ENCODE peak calls at places on chromosomes 13 and 19, in five cellular contexts. One of them, this sample, is unnamed.

GRCh38 chr13:46982856-46983582 is 86.2 kb upstream of the HTR2A start:
- DNase-seq in IMR-90: no peak
- DNase-seq in OCI-LY7: peak
- DNase-seq in fibroblast of lung: no peak
- DNase-seq in HepG2: no peak
- DNase-seq in this sample: no peak

GRCh38 chr13:27273658-27274425 is 3.2 kb downstream of the RASL11A start:
- DNase-seq in HepG2: no peak
- DNase-seq in IMR-90: peak
- DNase-seq in OCI-LY7: no peak
- DNase-seq in fibroblast of lung: peak
- DNase-seq in this sample: no peak

GRCh38 chr13:31967155-31967554 is 64.4 kb upstream of the FRY start:
- DNase-seq in fibroblast of lung: no peak
- DNase-seq in HepG2: no peak
- DNase-seq in IMR-90: no peak
- DNase-seq in OCI-LY7: peak
- DNase-seq in this sample: no peak

GRCh38 chr13:110869805-110870706 is 44.8 kb downstream of the ANKRD10 start:
- DNase-seq in IMR-90: peak
- DNase-seq in OCI-LY7: no peak
- DNase-seq in HepG2: peak
- DNase-seq in fibroblast of lung: peak
- DNase-seq in this sample: peak

GRCh38 chr19:6739390-6739883 is at the start of gene TRIP10:
- DNase-seq in fibroblast of lung: peak
- DNase-seq in OCI-LY7: peak
- DNase-seq in HepG2: peak
- DNase-seq in IMR-90: peak
- DNase-seq in this sample: peak

GRCh38 chr13:68927387-68928026 is 1180.1 kb upstream of the ATXN8OS start:
- DNase-seq in IMR-90: no peak
- DNase-seq in fibroblast of lung: peak
- DNase-seq in OCI-LY7: no peak
- DNase-seq in HepG2: peak
- DNase-seq in this sample: peak

GRCh38 chr19:19062454-19063182 is 1.2 kb upstream of the SLC25A42 start:
- DNase-seq in OCI-LY7: peak
- DNase-seq in IMR-90: peak
- DNase-seq in HepG2: peak
- DNase-seq in fibroblast of lung: peak
- DNase-seq in this sample: no peak

GRCh38 chr13:67048084-67048792 is 181.9 kb downstream of the PCDH9 start:
- DNase-seq in IMR-90: peak
- DNase-seq in OCI-LY7: peak
- DNase-seq in fibroblast of lung: peak
- DNase-seq in HepG2: no peak
- DNase-seq in this sample: no peak

GRCh38 chr19:32771596-32771995 is 52.0 kb downstream of the TDRD12 start:
- DNase-seq in IMR-90: no peak
- DNase-seq in HepG2: no peak
- DNase-seq in fibroblast of lung: no peak
- DNase-seq in OCI-LY7: no peak
- DNase-seq in this sample: no peak

GRCh38 chr19:14059652-14060155 is 2.2 kb downstream of the PALM3 start:
- DNase-seq in OCI-LY7: no peak
- DNase-seq in IMR-90: no peak
- DNase-seq in HepG2: peak
- DNase-seq in fibroblast of lung: no peak
- DNase-seq in this sample: no peak

GRCh38 chr19:40578442-40578908 is 1.8 kb downstream of the SHKBP1 start:
- DNase-seq in IMR-90: peak
- DNase-seq in OCI-LY7: peak
- DNase-seq in fibroblast of lung: no peak
- DNase-seq in HepG2: no peak
- DNase-seq in this sample: no peak

GRCh38 chr13:74251778-74252519 is 117.7 kb upstream of the KLF12 start:
- DNase-seq in OCI-LY7: no peak
- DNase-seq in HepG2: no peak
- DNase-seq in fibroblast of lung: peak
- DNase-seq in IMR-90: no peak
- DNase-seq in this sample: no peak

GRCh38 chr13:109494955-109495354 is 291.4 kb downstream of the IRS2 start:
- DNase-seq in HepG2: no peak
- DNase-seq in OCI-LY7: no peak
- DNase-seq in fibroblast of lung: peak
- DNase-seq in IMR-90: peak
- DNase-seq in this sample: no peak

GRCh38 chr19:16295071-16295470 is 29.6 kb upstream of the KLF2 start:
- DNase-seq in HepG2: no peak
- DNase-seq in OCI-LY7: no peak
- DNase-seq in fibroblast of lung: peak
- DNase-seq in IMR-90: no peak
- DNase-seq in this sample: peak

GRCh38 chr19:43809762-43810696 is 7.8 kb upstream of the LYPD5 start:
- DNase-seq in OCI-LY7: peak
- DNase-seq in IMR-90: peak
- DNase-seq in HepG2: peak
- DNase-seq in fibroblast of lung: peak
- DNase-seq in this sample: peak

GRCh38 chr19:18432275-18433038 is 5.5 kb downstream of the ISYNA1 start:
- DNase-seq in IMR-90: no peak
- DNase-seq in HepG2: no peak
- DNase-seq in OCI-LY7: no peak
- DNase-seq in fibroblast of lung: no peak
- DNase-seq in this sample: no peak

GRCh38 chr19:14091885-14092462 is 1.4 kb upstream of the SAMD1 start:
- DNase-seq in OCI-LY7: peak
- DNase-seq in fibroblast of lung: no peak
- DNase-seq in IMR-90: no peak
- DNase-seq in HepG2: no peak
- DNase-seq in this sample: no peak

GRCh38 chr13:34578471-34578870 is 363.6 kb upstream of the NBEA start:
- DNase-seq in fibroblast of lung: no peak
- DNase-seq in OCI-LY7: no peak
- DNase-seq in IMR-90: no peak
- DNase-seq in HepG2: no peak
- DNase-seq in this sample: peak

GRCh38 chr19:45668342-45668871 is 386 bp downstream of the GIPR start:
- DNase-seq in fibroblast of lung: no peak
- DNase-seq in OCI-LY7: no peak
- DNase-seq in HepG2: no peak
- DNase-seq in IMR-90: no peak
- DNase-seq in this sample: no peak

GRCh38 chr13:58964048-58964447 is 1199.7 kb downstream of the DIAPH3 start:
- DNase-seq in HepG2: no peak
- DNase-seq in fibroblast of lung: no peak
- DNase-seq in IMR-90: no peak
- DNase-seq in OCI-LY7: no peak
- DNase-seq in this sample: no peak

GRCh38 chr13:43307921-43308433 is 284.6 kb downstream of the DNAJC15 start:
- DNase-seq in HepG2: peak
- DNase-seq in IMR-90: peak
- DNase-seq in OCI-LY7: peak
- DNase-seq in fibroblast of lung: peak
- DNase-seq in this sample: peak

GRCh38 chr13:43306364-43306763 is 283.0 kb downstream of the DNAJC15 start:
- DNase-seq in fibroblast of lung: no peak
- DNase-seq in IMR-90: no peak
- DNase-seq in OCI-LY7: no peak
- DNase-seq in HepG2: no peak
- DNase-seq in this sample: no peak

GRCh38 chr13:43309301-43309700 is 285.9 kb downstream of the DNAJC15 start:
- DNase-seq in HepG2: no peak
- DNase-seq in fibroblast of lung: no peak
- DNase-seq in OCI-LY7: no peak
- DNase-seq in IMR-90: peak
- DNase-seq in this sample: no peak

GRCh38 chr13:43305416-43305815 is 282.0 kb downstream of the DNAJC15 start:
- DNase-seq in IMR-90: peak
- DNase-seq in HepG2: no peak
- DNase-seq in fibroblast of lung: no peak
- DNase-seq in OCI-LY7: no peak
- DNase-seq in this sample: no peak

DNA sequence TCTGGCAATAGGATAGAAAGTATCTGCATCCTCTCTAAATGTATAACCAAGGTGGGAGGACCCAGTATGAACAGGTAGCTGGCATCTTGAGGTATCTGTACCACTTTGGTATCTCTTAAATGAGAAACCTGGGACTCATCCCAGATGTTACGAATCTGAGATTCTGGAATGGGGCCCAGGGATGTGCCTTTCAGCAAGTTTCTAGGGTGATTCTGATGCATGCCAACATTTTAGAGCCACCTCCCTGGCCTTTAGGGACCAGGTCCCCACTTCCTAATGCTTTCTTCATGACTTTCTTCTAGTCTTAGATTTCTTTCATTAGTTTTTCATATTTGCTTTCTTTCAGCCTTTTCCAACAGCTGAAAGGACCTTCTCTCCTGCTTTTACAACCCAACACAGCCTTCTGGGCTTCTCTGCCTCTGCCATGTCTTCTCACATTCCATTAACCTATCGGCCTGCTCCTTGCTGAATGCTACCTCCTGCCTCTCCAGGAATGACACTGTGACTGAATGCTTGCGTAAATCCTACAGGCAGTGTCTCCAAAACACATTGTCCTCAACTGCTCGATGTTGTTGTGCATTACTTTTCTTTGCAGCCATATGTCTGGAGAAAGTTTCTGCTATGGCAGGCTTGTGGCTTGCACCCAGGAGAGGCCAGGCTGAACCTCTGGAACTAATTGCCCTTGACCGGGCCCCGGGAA is 284.0 kb downstream of the DNAJC15 start:
- DNase-seq in fibroblast of lung: no peak
- DNase-seq in OCI-LY7: no peak
- DNase-seq in HepG2: no peak
- DNase-seq in IMR-90: no peak
- DNase-seq in this sample: no peak
- H2AFZ ChIP-seq in fibroblast of lung: no peak
- H2AFZ ChIP-seq in OCI-LY7: peak
- H2AFZ ChIP-seq in HepG2: no peak
- H2AFZ ChIP-seq in IMR-90: peak
- H2AFZ ChIP-seq in this sample: no peak

GRCh38 chr19:38362076-38362945 is 12.1 kb upstream of the PSMD8 start:
- DNase-seq in OCI-LY7: peak
- DNase-seq in fibroblast of lung: peak
- DNase-seq in IMR-90: peak
- DNase-seq in HepG2: peak
- DNase-seq in this sample: peak
- H2AFZ ChIP-seq in OCI-LY7: peak
- H2AFZ ChIP-seq in fibroblast of lung: peak
- H2AFZ ChIP-seq in IMR-90: peak
- H2AFZ ChIP-seq in HepG2: no peak
- H2AFZ ChIP-seq in this sample: peak

GRCh38 chr19:29965529-29965928 is 23.5 kb downstream of the URI1 start:
- DNase-seq in IMR-90: peak
- DNase-seq in fibroblast of lung: peak
- DNase-seq in OCI-LY7: no peak
- DNase-seq in HepG2: no peak
- DNase-seq in this sample: no peak

GRCh38 chr19:29964171-29964570 is 22.1 kb downstream of the URI1 start:
- DNase-seq in HepG2: no peak
- DNase-seq in OCI-LY7: no peak
- DNase-seq in fibroblast of lung: peak
- DNase-seq in IMR-90: peak
- DNase-seq in this sample: no peak

GRCh38 chr19:29963576-29963975 is 21.5 kb downstream of the URI1 start:
- DNase-seq in IMR-90: no peak
- DNase-seq in fibroblast of lung: no peak
- DNase-seq in HepG2: no peak
- DNase-seq in OCI-LY7: no peak
- DNase-seq in this sample: no peak

GRCh38 chr19:29967623-29968022 is 25.6 kb downstream of the URI1 start:
- DNase-seq in fibroblast of lung: peak
- DNase-seq in OCI-LY7: no peak
- DNase-seq in IMR-90: peak
- DNase-seq in HepG2: no peak
- DNase-seq in this sample: no peak

GRCh38 chr19:29966594-29967249 is 24.7 kb downstream of the URI1 start:
- DNase-seq in fibroblast of lung: peak
- DNase-seq in HepG2: peak
- DNase-seq in OCI-LY7: peak
- DNase-seq in IMR-90: peak
- DNase-seq in this sample: no peak
- H2AFZ ChIP-seq in fibroblast of lung: no peak
- H2AFZ ChIP-seq in HepG2: no peak
- H2AFZ ChIP-seq in OCI-LY7: no peak
- H2AFZ ChIP-seq in IMR-90: no peak
- H2AFZ ChIP-seq in this sample: no peak

DNA sequence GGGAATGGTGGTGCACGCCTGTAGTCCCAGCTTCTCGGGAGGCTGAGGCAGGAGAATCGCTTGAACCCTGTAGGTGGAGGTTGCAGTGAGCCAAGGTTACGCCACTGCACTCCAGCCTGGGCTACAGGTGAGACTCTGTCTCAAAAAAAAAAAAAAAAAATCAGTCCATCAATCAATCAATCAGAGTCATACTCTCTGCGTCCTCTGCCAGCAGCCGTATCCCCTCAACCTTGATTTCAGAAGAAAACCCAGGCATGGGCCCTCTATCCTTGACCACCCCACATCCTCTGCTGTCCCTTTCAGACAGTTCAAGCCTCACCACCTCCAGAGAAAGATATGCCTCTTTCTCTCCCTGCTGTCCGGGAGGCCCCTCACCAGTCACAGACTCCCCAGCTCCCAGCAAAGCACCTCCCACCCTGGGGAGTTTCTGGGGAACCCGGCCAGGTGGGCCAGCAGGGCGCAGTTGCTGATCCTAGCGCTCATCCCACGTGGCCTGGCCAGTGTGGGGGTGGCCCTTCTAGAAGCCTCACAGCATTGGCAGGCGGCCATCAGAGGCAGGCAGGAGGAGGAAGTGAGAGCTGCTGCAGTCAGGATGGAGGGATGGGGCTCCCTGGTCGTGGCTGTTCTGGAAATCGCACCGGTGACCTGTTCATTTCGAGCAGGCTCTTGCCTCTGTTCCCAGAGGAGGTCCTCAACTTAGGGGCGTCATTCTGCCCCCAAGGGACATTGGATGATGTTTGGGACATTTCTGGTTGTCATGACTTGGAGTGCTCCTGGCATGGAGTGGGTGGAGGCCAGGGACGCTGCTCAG is 10.2 kb upstream of the JSRP1 start:
- DNase-seq in HepG2: peak
- DNase-seq in IMR-90: peak
- DNase-seq in OCI-LY7: peak
- DNase-seq in fibroblast of lung: peak
- DNase-seq in this sample: no peak
- H2AFZ ChIP-seq in HepG2: no peak
- H2AFZ ChIP-seq in IMR-90: peak
- H2AFZ ChIP-seq in OCI-LY7: peak
- H2AFZ ChIP-seq in fibroblast of lung: peak
- H2AFZ ChIP-seq in this sample: no peak

DNA sequence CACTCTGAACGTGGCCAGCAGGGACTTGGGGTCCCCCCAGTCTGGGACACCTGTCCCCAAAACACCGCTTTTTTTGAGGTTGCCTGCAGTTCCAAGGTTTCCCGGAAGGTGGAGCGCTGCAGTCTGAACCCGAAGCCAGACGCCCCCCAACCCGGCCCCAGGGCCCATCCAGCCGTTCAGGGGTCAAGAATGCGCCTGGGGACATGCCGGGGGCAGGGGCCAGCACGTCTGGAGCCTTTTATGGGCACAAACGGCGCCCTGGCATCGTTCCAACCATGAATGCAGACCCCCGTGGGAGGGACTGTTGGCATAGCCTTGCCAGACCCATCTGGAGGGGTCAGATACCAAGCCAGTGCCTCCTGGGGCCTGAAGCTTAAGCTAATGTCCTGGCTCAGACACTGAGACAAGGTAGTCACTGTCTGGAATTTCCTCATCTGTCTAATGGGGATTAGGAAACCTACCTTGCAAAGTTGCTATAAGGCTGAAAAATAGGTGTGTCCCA is 6.9 kb downstream of the S1PR5 start:
- DNase-seq in IMR-90: no peak
- DNase-seq in HepG2: peak
- DNase-seq in OCI-LY7: peak
- DNase-seq in fibroblast of lung: no peak
- DNase-seq in this sample: peak
- H2AFZ ChIP-seq in IMR-90: peak
- H2AFZ ChIP-seq in HepG2: no peak
- H2AFZ ChIP-seq in OCI-LY7: no peak
- H2AFZ ChIP-seq in fibroblast of lung: no peak
- H2AFZ ChIP-seq in this sample: no peak